ENCODE peak calls at places on chromosomes 12 and 14, in seven cellular contexts. W, U, E, G, R, P and K are unnamed samples.
A peak's percentile ranks its signal among the peaks of the same experiment; 100 is the strongest.

GRCh38 chr14:54486685-54487084 is 2.1 kb downstream of the GMFB start:
- DNase-seq in G (no peak), R (no peak), P (no peak), E (no peak), U (no peak), W (peak; percentile 37), K (no peak)

GRCh38 chr12:31578632-31579031 is 12.3 kb downstream of the DENND5B start:
- DNase-seq in R (peak; percentile 5), W (no peak), P (no peak), G (no peak), U (peak; percentile 75), E (no peak), K (no peak)

GRCh38 chr14:80634106-80634758 is 307.3 kb downstream of the CEP128 start:
- DNase-seq in E (no peak), P (no peak), G (no peak), U (no peak), W (peak; percentile 70), R (peak; percentile 50), K (no peak)

GRCh38 chr12:24902521-24903304 is 46.2 kb downstream of the BCAT1 start:
- DNase-seq in P (no peak), G (no peak), U (no peak), W (peak; percentile 43), E (no peak), R (peak; percentile 55), K (no peak)

GRCh38 chr14:100362311-100362927 is 39.3 kb downstream of the SLC25A47 start:
- DNase-seq in R (peak; percentile 72), W (peak; percentile 41), E (no peak), P (no peak), U (no peak), G (no peak), K (no peak)

GRCh38 chr12:41368006-41368405 is 179.9 kb downstream of the PDZRN4 start:
- DNase-seq in R (no peak), U (no peak), W (peak; percentile 17), G (no peak), E (no peak), P (peak; percentile 7), K (no peak)

GRCh38 chr12:115172521-115172920 is 488.5 kb upstream of the TBX3 start:
- DNase-seq in P (no peak), G (no peak), U (peak; percentile 60), R (peak; percentile 85), E (no peak), W (no peak), K (no peak)

GRCh38 chr14:48973136-48973535 is 613.0 kb downstream of the RPS29 start:
- DNase-seq in P (no peak), R (no peak), U (no peak), E (no peak), W (no peak), G (no peak), K (no peak)

GRCh38 chr12:76670776-76671175 is 93.1 kb upstream of the ZDHHC17 start:
- DNase-seq in W (peak; percentile 24), G (peak; percentile 8), P (no peak), E (no peak), U (peak; percentile 55), R (peak; percentile 68), K (no peak)

GRCh38 chr14:91388551-91388975 is 29.1 kb downstream of the CCDC88C start:
- DNase-seq in R (peak; percentile 32), E (no peak), G (no peak), P (no peak), U (no peak), W (no peak), K (no peak)

GRCh38 chr12:104493504-104493903 is 36.8 kb downstream of the CHST11 start:
- DNase-seq in U (no peak), R (no peak), W (no peak), P (no peak), E (no peak), G (peak; percentile 33), K (no peak)

GRCh38 chr12:41701943-41702601 is 442.6 kb downstream of the GXYLT1 start:
- DNase-seq in P (no peak), U (no peak), R (no peak), E (no peak), G (peak; percentile 46), W (no peak), K (no peak)

GRCh38 chr14:82075566-82075965 is 541.9 kb upstream of the SEL1L start:
- DNase-seq in P (no peak), W (peak; percentile 62), G (peak; percentile 17), R (no peak), U (no peak), E (peak; percentile 39), K (no peak)

GRCh38 chr12:131872154-131873046 is 22.0 kb upstream of the ULK1 start:
- DNase-seq in G (no peak), U (peak; percentile 85), R (peak; percentile 98), P (peak; percentile 77), W (peak; percentile 99), E (no peak), K (no peak)

GRCh38 chr14:22871962-22872832 is 657 bp downstream of the LRP10 start:
- DNase-seq in G (peak; percentile 77), E (peak; percentile 89), W (peak; percentile 86), P (peak; percentile 64), R (peak; percentile 76), U (peak; percentile 72), K (peak; percentile 69)

GRCh38 chr12:5637698-5638097 is 205.8 kb downstream of the NTF3 start:
- DNase-seq in R (no peak), U (no peak), W (no peak), G (no peak), P (no peak), E (no peak), K (no peak)

GRCh38 chr12:86158956-86159355 is 97.2 kb downstream of the MGAT4C start:
- DNase-seq in E (no peak), P (no peak), G (no peak), R (no peak), U (no peak), W (peak; percentile 40), K (no peak)

GRCh38 chr12:94805749-94806148 is 155.4 kb upstream of the TMCC3 start:
- DNase-seq in G (peak; percentile 14), W (peak; percentile 67), P (no peak), R (peak; percentile 5), E (no peak), U (no peak), K (no peak)

GRCh38 chr12:106227641-106228319 is 20.0 kb downstream of the CKAP4 start:
- DNase-seq in R (no peak), G (peak; percentile 13), E (no peak), U (no peak), P (no peak), W (peak; percentile 99), K (peak; percentile 83)

GRCh38 chr12:121248611-121249010 is 38.7 kb downstream of the P2RX4 start:
- DNase-seq in R (no peak), P (no peak), U (no peak), G (no peak), W (no peak), E (no peak), K (no peak)